ENCODE peak calls at places on chromosome 20, in four cellular contexts. F is SK-N-SH, Y is lower leg skin, Q is K562. M is an unnamed sample.

GRCh38 chr20:11810316-11811130 is 107.2 kb upstream of the BTBD3 start:
- DNase-seq in Q (no peak), F (no peak), Y (no peak), M (no peak)

GRCh38 chr20:54048489-54048888 is 21.9 kb downstream of the BCAS1 start:
- DNase-seq in Y (no peak), Q (no peak), F (no peak), M (no peak)

GRCh38 chr20:16747291-16747811 is 807 bp upstream of the OTOR start:
- DNase-seq in Q (no peak), Y (no peak), F (no peak), M (no peak)

GRCh38 chr20:25294459-25295385 is 46.8 kb downstream of the PYGB start:
- DNase-seq in Q (peak; percentile 78), F (peak; percentile 95), Y (no peak), M (peak; percentile 82)

GRCh38 chr20:35952480-35953410 is 1.6 kb downstream of the SCAND1 start:
- DNase-seq in Y (no peak), F (no peak), Q (no peak), M (no peak)

GRCh38 chr20:3995067-3995748 is 20.1 kb downstream of the RNF24 start:
- DNase-seq in Q (peak; percentile 18), Y (no peak), F (no peak), M (no peak)

GRCh38 chr20:14712302-14712739 is 374.9 kb upstream of the FLRT3 start:
- DNase-seq in F (no peak), Y (peak; percentile 28), Q (no peak), M (no peak)

GRCh38 chr20:12252793-12253192 is 335.1 kb downstream of the BTBD3 start:
- DNase-seq in F (no peak), Q (no peak), Y (no peak), M (no peak)

GRCh38 chr20:46010491-46011405 is 2.0 kb downstream of the MMP9 start:
- DNase-seq in Y (no peak), F (peak; percentile 75), Q (no peak), M (no peak)

GRCh38 chr20:60037120-60037499 is 78.9 kb downstream of the CDH26 start:
- DNase-seq in F (no peak), Q (no peak), Y (no peak), M (no peak)

GRCh38 chr20:51404297-51405060 is 138.0 kb downstream of the NFATC2 start:
- DNase-seq in Y (no peak), F (no peak), Q (no peak), M (no peak)

GRCh38 chr20:36792422-36792821 is 18.9 kb upstream of the DSN1 start:
- DNase-seq in F (peak; percentile 70), Y (no peak), Q (peak; percentile 37), M (peak; percentile 19)

GRCh38 chr20:23157741-23158140 is 71.6 kb upstream of the CD93 start:
- DNase-seq in Q (no peak), Y (no peak), F (no peak), M (no peak)

GRCh38 chr20:5073154-5074049 is 46.4 kb downstream of the PCNA start:
- DNase-seq in Q (no peak), F (peak; percentile 30), Y (peak; percentile 86), M (no peak)

GRCh38 chr20:40562031-40562430 is 127.0 kb downstream of the MAFB start:
- DNase-seq in F (no peak), Q (no peak), Y (no peak), M (no peak)

GRCh38 chr20:63002511-63002910 is 4.3 kb downstream of the BHLHE23 start:
- DNase-seq in F (no peak), Q (no peak), Y (no peak), M (no peak)

GRCh38 chr20:48609491-48609978 is 218.3 kb downstream of the PREX1 start:
- DNase-seq in Y (no peak), Q (no peak), F (no peak), M (no peak)

GRCh38 chr20:36847009-36847709 is 28.8 kb upstream of the TLDC2 start:
- DNase-seq in Q (no peak), Y (peak; percentile 79), F (no peak), M (no peak)

GRCh38 chr20:38450412-38450975 is 15.4 kb upstream of the SNHG17 start:
- DNase-seq in Y (no peak), F (no peak), Q (no peak), M (no peak)

GRCh38 chr20:11247943-11248475 is 574.2 kb upstream of the JAG1 start:
- DNase-seq in Y (no peak), Q (no peak), F (no peak), M (no peak)

GRCh38 chr20:4171538-4172116 is 156.3 kb upstream of the RNF24 start:
- DNase-seq in Q (no peak), Y (no peak), F (peak; percentile 49), M (no peak)

GRCh38 chr20:21767739-21768223 is 62.3 kb downstream of the PAX1 start:
- DNase-seq in Y (no peak), Q (peak; percentile 14), F (peak; percentile 21), M (peak; percentile 81)
- TF ChIP-seq CTCF in Y (no peak), Q (peak; percentile 48), F (peak; percentile 55), M (peak; percentile 51)

GRCh38 chr20:57867181-57867803 is 157.5 kb upstream of the PMEPA1 start:
- DNase-seq in Q (no peak), Y (no peak), F (no peak), M (no peak)

GRCh38 chr20:57867807-57868206 is 158.0 kb upstream of the PMEPA1 start:
- DNase-seq in Y (no peak), F (no peak), Q (no peak), M (no peak)

GRCh38 chr20:57868310-57868709 is 158.5 kb upstream of the PMEPA1 start:
- DNase-seq in F (no peak), Y (no peak), Q (no peak), M (no peak)

GRCh38 chr20:57865266-57865665 is 155.5 kb upstream of the PMEPA1 start:
- DNase-seq in F (no peak), Y (no peak), Q (no peak), M (no peak)

GRCh38 chr20:57866250-57867106 is 156.7 kb upstream of the PMEPA1 start:
- DNase-seq in Q (no peak), Y (no peak), F (no peak), M (no peak)
- TF ChIP-seq CTCF in Q (no peak), Y (no peak), F (no peak), M (no peak)

GRCh38 chr20:18057994-18058349 is 256 bp upstream of the OVOL2 start:
- DNase-seq in F (peak; percentile 31), Q (no peak), Y (no peak), M (no peak)
- TF ChIP-seq CTCF in F (no peak), Q (no peak), Y (no peak), M (no peak)

GRCh38 chr20:31879143-31879987 is 8.9 kb downstream of the TTLL9 start:
- DNase-seq in Q (peak; percentile 97), Y (peak; percentile 92), F (peak; percentile 93), M (peak; percentile 93)
- TF ChIP-seq CTCF in Q (no peak), Y (no peak), F (no peak), M (no peak)